ENCODE peak calls at places on chromosomes 1 and 21, in seven cellular contexts. J, Z, X, I, S, P and E are unnamed samples.

GRCh38 chr1:47810964-47811650 is 186.1 kb downstream of the TRABD2B start:
- DNase-seq in S (no peak), J (no peak), Z (no peak), P (no peak), X (no peak), I (no peak), E (no peak)

GRCh38 chr21:15749045-15749867 is 19.5 kb downstream of the USP25 start:
- DNase-seq in S (no peak), J (no peak), P (peak), Z (no peak), I (no peak), X (no peak), E (peak)

GRCh38 chr1:94199398-94199797 is 38.0 kb downstream of the ARHGAP29 start:
- DNase-seq in Z (no peak), P (no peak), S (no peak), J (no peak), I (no peak), X (no peak), E (no peak)

GRCh38 chr21:45540601-45540970 is 1.7 kb downstream of the SLC19A1 start:
- DNase-seq in Z (no peak), S (no peak), P (no peak), X (no peak), J (no peak), I (peak), E (no peak)

GRCh38 chr1:215243275-215244054 is 160.9 kb downstream of the KCNK2 start:
- DNase-seq in J (no peak), I (no peak), S (no peak), P (no peak), Z (no peak), X (no peak), E (no peak)

GRCh38 chr1:73800376-73800775 is 397.6 kb downstream of the LRRIQ3 start:
- DNase-seq in I (no peak), S (no peak), X (no peak), Z (no peak), P (no peak), J (no peak), E (peak)

GRCh38 chr1:41673355-41673754 is 188.9 kb upstream of the EDN2 start:
- DNase-seq in Z (no peak), J (no peak), P (no peak), X (no peak), S (peak), I (no peak), E (no peak)

GRCh38 chr1:193104496-193104905 is 713 bp downstream of the GLRX2 start:
- DNase-seq in J (no peak), S (no peak), I (peak), P (peak), X (no peak), Z (peak), E (peak)

GRCh38 chr1:172544481-172545104 is 11.6 kb downstream of the SUCO start:
- DNase-seq in Z (no peak), I (no peak), X (no peak), P (no peak), S (no peak), J (no peak), E (no peak)

GRCh38 chr1:89894210-89894668 is 73.4 kb downstream of the LRRC8D start:
- DNase-seq in X (no peak), Z (no peak), I (no peak), P (no peak), S (no peak), J (no peak), E (peak)

GRCh38 chr1:164794310-164794709 is 235.3 kb downstream of the PBX1 start:
- DNase-seq in P (no peak), X (no peak), I (no peak), Z (no peak), J (no peak), S (no peak), E (peak)

GRCh38 chr1:33610391-33610790 is 137.9 kb downstream of the ZSCAN20 start:
- DNase-seq in S (no peak), X (no peak), I (no peak), Z (no peak), J (no peak), P (no peak), E (no peak)

GRCh38 chr1:223364685-223365382 is 858 bp upstream of the SUSD4 start:
- DNase-seq in X (no peak), I (peak), S (no peak), Z (peak), J (no peak), P (peak), E (no peak)

GRCh38 chr1:187051618-187052232 is 223.0 kb downstream of the PLA2G4A start:
- DNase-seq in I (no peak), S (no peak), Z (peak), P (peak), J (no peak), X (no peak), E (peak)

GRCh38 chr1:19317126-19317910 is 5.2 kb downstream of the SLC66A1 start:
- DNase-seq in P (no peak), J (no peak), I (peak), S (no peak), Z (no peak), X (no peak), E (no peak)

GRCh38 chr1:194990483-194990882 is 1617.8 kb downstream of the KCNT2 start:
- DNase-seq in I (no peak), S (no peak), P (no peak), X (no peak), Z (no peak), J (no peak), E (no peak)

GRCh38 chr21:35921471-35921870 is 138.9 kb downstream of the SETD4 start:
- DNase-seq in S (no peak), J (no peak), I (no peak), X (no peak), P (no peak), Z (no peak), E (no peak)

GRCh38 chr1:3365519-3366158 is 88.8 kb upstream of the ARHGEF16 start:
- DNase-seq in Z (no peak), J (no peak), X (no peak), P (peak), I (no peak), S (no peak), E (no peak)

GRCh38 chr1:58592521-58593134 is 15.6 kb upstream of the TACSTD2 start:
- DNase-seq in S (no peak), Z (no peak), J (no peak), P (no peak), X (no peak), I (no peak), E (peak)

GRCh38 chr1:205271277-205271676 is 43.5 kb downstream of the TMCC2 start:
- DNase-seq in Z (no peak), I (no peak), S (no peak), J (no peak), P (no peak), X (no peak), E (peak)